ENCODE peak calls at places on chromosome 13, in nine cellular contexts. A, Q, C, F, V, D, X, S and E are unnamed samples.

GRCh38 chr13:101258071-101258470 is 158.2 kb downstream of the NALCN start:
- DNase-seq in A (peak), Q (peak), C (no peak), F (peak), V (peak), D (no peak), X (no peak), S (no peak), E (peak)

GRCh38 chr13:99382428-99383133 is 75.4 kb upstream of the GPR183 start:
- DNase-seq in A (no peak), Q (no peak), C (no peak), F (no peak), V (peak), D (peak), X (no peak), S (no peak), E (no peak)

GRCh38 chr13:112958127-112958989 is 10.7 kb upstream of the MCF2L start:
- DNase-seq in A (no peak), Q (no peak), C (no peak), F (no peak), V (no peak), D (no peak), X (no peak), S (no peak), E (no peak)

GRCh38 chr13:111210945-111211469 is 95.9 kb downstream of the ARHGEF7 start:
- DNase-seq in A (no peak), Q (no peak), C (no peak), F (peak), V (no peak), D (no peak), X (no peak), S (no peak), E (no peak)

GRCh38 chr13:39776439-39776838 is 121.0 kb downstream of the COG6 start:
- DNase-seq in A (peak), Q (no peak), C (no peak), F (no peak), V (no peak), D (no peak), X (no peak), S (no peak), E (peak)

GRCh38 chr13:46010148-46010547 is 42.4 kb downstream of the ZC3H13 start:
- DNase-seq in A (no peak), Q (no peak), C (no peak), F (no peak), V (no peak), D (no peak), X (no peak), S (no peak), E (no peak)

GRCh38 chr13:95323930-95324662 is 22.8 kb upstream of the ABCC4 start:
- DNase-seq in A (no peak), Q (no peak), C (no peak), F (no peak), V (no peak), D (no peak), X (no peak), S (no peak), E (no peak)

GRCh38 chr13:77827350-77827749 is 91.3 kb downstream of the EDNRB start:
- DNase-seq in A (no peak), Q (no peak), C (no peak), F (no peak), V (no peak), D (no peak), X (no peak), S (no peak), E (no peak)

GRCh38 chr13:27599096-27599495 is 21.2 kb downstream of the LNX2 start:
- DNase-seq in A (no peak), Q (no peak), C (no peak), F (no peak), V (no peak), D (no peak), X (no peak), S (no peak), E (no peak)

GRCh38 chr13:78621086-78621485 is 17.7 kb upstream of the POU4F1 start:
- DNase-seq in A (no peak), Q (no peak), C (no peak), F (no peak), V (no peak), D (no peak), X (no peak), S (no peak), E (no peak)

GRCh38 chr13:20882206-20882605 is 20.3 kb downstream of the XPO4 start:
- DNase-seq in A (no peak), Q (no peak), C (no peak), F (no peak), V (no peak), D (no peak), X (no peak), S (no peak), E (no peak)

GRCh38 chr13:20993661-20994440 is 67.5 kb downstream of the LATS2 start:
- DNase-seq in A (peak), Q (no peak), C (no peak), F (no peak), V (no peak), D (no peak), X (no peak), S (no peak), E (peak)

GRCh38 chr13:47437411-47437810 is 540.6 kb upstream of the HTR2A start:
- DNase-seq in A (no peak), Q (no peak), C (no peak), F (no peak), V (no peak), D (no peak), X (no peak), S (no peak), E (peak)

GRCh38 chr13:52786747-52787146 is 47.1 kb upstream of the CNMD start:
- DNase-seq in A (no peak), Q (no peak), C (no peak), F (no peak), V (no peak), D (no peak), X (no peak), S (no peak), E (no peak)

GRCh38 chr13:28320209-28320608 is 174.7 kb downstream of the FLT1 start:
- DNase-seq in A (no peak), Q (no peak), C (no peak), F (no peak), V (no peak), D (no peak), X (no peak), S (no peak), E (no peak)

GRCh38 chr13:42892760-42893159 is 99.3 kb downstream of the EPSTI1 start:
- DNase-seq in A (peak), Q (no peak), C (no peak), F (no peak), V (no peak), D (no peak), X (no peak), S (no peak), E (no peak)

GRCh38 chr13:98252931-98253470 is 75.9 kb upstream of the RNF113B start:
- DNase-seq in A (peak), Q (no peak), C (no peak), F (no peak), V (no peak), D (no peak), X (no peak), S (no peak), E (peak)

GRCh38 chr13:113856716-113857065 is 7.2 kb downstream of the GAS6 start:
- DNase-seq in A (no peak), Q (no peak), C (no peak), F (no peak), V (no peak), D (no peak), X (no peak), S (peak), E (no peak)

GRCh38 chr13:93290503-93290902 is 63.9 kb downstream of the GPC6 start:
- DNase-seq in A (no peak), Q (no peak), C (no peak), F (no peak), V (no peak), D (no peak), X (no peak), S (no peak), E (no peak)

GRCh38 chr13:79723462-79724116 is 242.6 kb downstream of the NDFIP2 start:
- DNase-seq in A (no peak), Q (no peak), C (no peak), F (no peak), V (no peak), D (no peak), X (no peak), S (no peak), E (no peak)

GRCh38 chr13:101473458-101473857 is 21.0 kb downstream of the ITGBL1 start:
- DNase-seq in A (peak), Q (no peak), C (no peak), F (no peak), V (no peak), D (no peak), X (no peak), S (no peak), E (peak)

GRCh38 chr13:30364133-30364532 is 56.8 kb upstream of the KATNAL1 start:
- DNase-seq in A (no peak), Q (no peak), C (no peak), F (no peak), V (no peak), D (no peak), X (no peak), S (no peak), E (no peak)

GRCh38 chr13:51935326-51936171 is 73.8 kb downstream of the CCDC70 start:
- DNase-seq in A (no peak), Q (no peak), C (no peak), F (no peak), V (no peak), D (no peak), X (no peak), S (no peak), E (no peak)

GRCh38 chr13:38686635-38687245 is at the start of gene FREM2:
- DNase-seq in A (no peak), Q (no peak), C (no peak), F (peak), V (no peak), D (no peak), X (peak), S (peak), E (no peak)

GRCh38 chr13:49346460-49346859 is 97.4 kb downstream of the CAB39L start:
- DNase-seq in A (no peak), Q (no peak), C (no peak), F (no peak), V (no peak), D (no peak), X (no peak), S (no peak), E (no peak)

GRCh38 chr13:110457361-110457760 is 104.2 kb downstream of the RAB20 start:
- DNase-seq in A (no peak), Q (no peak), C (no peak), F (no peak), V (no peak), D (no peak), X (no peak), S (no peak), E (no peak)

GRCh38 chr13:23570099-23570926 is at the start of gene TNFRSF19:
- DNase-seq in A (peak), Q (no peak), C (no peak), F (peak), V (no peak), D (no peak), X (peak), S (no peak), E (peak)

GRCh38 chr13:109698779-109699178 is 87.6 kb downstream of the IRS2 start:
- DNase-seq in A (no peak), Q (no peak), C (no peak), F (no peak), V (no peak), D (no peak), X (no peak), S (no peak), E (peak)